ENCODE peak calls at places on chromosomes 3 and 15, in four cellular contexts. H is HepG2, R is K562, O is GM12878. Y is an unnamed sample.

GRCh38 chr15:44158111-44158510 is 37.0 kb downstream of the FRMD5 start:
- DNase-seq in H (no peak), R (no peak), O (no peak), Y (no peak)

GRCh38 chr15:55003900-55004879 is 192.6 kb downstream of the RSL24D1 start:
- DNase-seq in H (no peak), R (no peak), O (no peak), Y (no peak)

GRCh38 chr3:62665627-62666433 is 209.4 kb downstream of the CADPS start:
- DNase-seq in H (peak; percentile 63), R (peak; percentile 32), O (peak; percentile 2), Y (peak; percentile 50)

GRCh38 chr15:52010633-52011595 is 8.1 kb upstream of the MAPK6 start:
- DNase-seq in H (peak; percentile 39), R (peak; percentile 20), O (peak; percentile 68), Y (no peak)

GRCh38 chr3:155805204-155805801 is 775 bp downstream of the C3orf33 start:
- DNase-seq in H (peak; percentile 75), R (peak; percentile 19), O (no peak), Y (no peak)

GRCh38 chr3:140906785-140907184 is 34.9 kb upstream of the SLC25A36 start:
- DNase-seq in H (no peak), R (no peak), O (no peak), Y (no peak)

GRCh38 chr15:34896183-34896582 is 73.4 kb downstream of the AQR start:
- DNase-seq in H (no peak), R (no peak), O (no peak), Y (no peak)

GRCh38 chr3:63034106-63034505 is 158.9 kb upstream of the CADPS start:
- DNase-seq in H (no peak), R (no peak), O (no peak), Y (no peak)

GRCh38 chr3:128933922-128934253 is 54.5 kb downstream of the ACAD9 start:
- DNase-seq in H (no peak), R (no peak), O (no peak), Y (no peak)

GRCh38 chr3:187183210-187183862 is 13.9 kb upstream of the RTP1 start:
- DNase-seq in H (no peak), R (no peak), O (no peak), Y (no peak)

GRCh38 chr3:190281308-190282051 is 40.8 kb downstream of the CLDN1 start:
- DNase-seq in H (peak; percentile 76), R (no peak), O (no peak), Y (no peak)

GRCh38 chr3:153445817-153446216 is 283.8 kb downstream of the RAP2B start:
- DNase-seq in H (no peak), R (no peak), O (no peak), Y (no peak)

GRCh38 chr3:14124223-14124614 is 451 bp downstream of the CHCHD4 start:
- DNase-seq in H (peak; percentile 60), R (no peak), O (peak; percentile 48), Y (peak; percentile 77)

GRCh38 chr15:41870689-41871081 is 23.2 kb downstream of the SPTBN5 start:
- DNase-seq in H (no peak), R (no peak), O (no peak), Y (no peak)

GRCh38 chr3:139948898-139949297 is 13.9 kb downstream of the CLSTN2 start:
- DNase-seq in H (no peak), R (no peak), O (no peak), Y (no peak)

GRCh38 chr3:154040283-154040682 is 80.9 kb upstream of the ARHGEF26 start:
- DNase-seq in H (peak; percentile 23), R (no peak), O (no peak), Y (no peak)

GRCh38 chr3:49625971-49626640 is 48.0 kb upstream of the APEH start:
- DNase-seq in H (no peak), R (no peak), O (no peak), Y (no peak)

GRCh38 chr3:183745300-183746098 is 47.9 kb downstream of the YEATS2 start:
- DNase-seq in H (peak; percentile 55), R (no peak), O (no peak), Y (no peak)
- TF ChIP-seq FOXM1 in H (no peak), R (no peak), O (no peak), Y (no peak)

GRCh38 chr15:31309893-31310606 is 16.6 kb upstream of the KLF13 start:
- DNase-seq in H (no peak), R (no peak), O (no peak), Y (no peak)
- TF ChIP-seq NFIC in H (no peak), R (no peak), O (no peak), Y (no peak)

GRCh38 chr3:177362646-177363045 is 165.4 kb upstream of the TBL1XR1 start:
- DNase-seq in H (no peak), R (no peak), O (no peak), Y (no peak)

GRCh38 chr3:177358968-177359600 is 161.8 kb upstream of the TBL1XR1 start:
- DNase-seq in H (no peak), R (peak; percentile 54), O (no peak), Y (peak; percentile 47)

GRCh38 chr3:177359601-177360357 is 162.5 kb upstream of the TBL1XR1 start:
- DNase-seq in H (peak; percentile 98), R (peak; percentile 89), O (peak; percentile 87), Y (peak; percentile 92)

GRCh38 chr3:177364236-177364635 is 167.0 kb upstream of the TBL1XR1 start:
- DNase-seq in H (no peak), R (no peak), O (no peak), Y (no peak)

GRCh38 chr3:177361042-177361938 is 164.0 kb upstream of the TBL1XR1 start:
- DNase-seq in H (no peak), R (no peak), O (no peak), Y (no peak)
- TF ChIP-seq FOXM1 in H (no peak), R (no peak), O (no peak), Y (no peak)

GRCh38 chr3:135991621-135992020 is 26.1 kb downstream of the PPP2R3A start:
- DNase-seq in H (no peak), R (no peak), O (no peak), Y (no peak)
- TF ChIP-seq NFIC in H (no peak), R (no peak), O (no peak), Y (no peak)

GRCh38 chr3:107857854-107858253 is 233.0 kb downstream of the CD47 start:
- DNase-seq in H (no peak), R (no peak), O (no peak), Y (no peak)

GRCh38 chr3:107861422-107861821 is 229.4 kb downstream of the CD47 start:
- DNase-seq in H (no peak), R (no peak), O (no peak), Y (no peak)

GRCh38 chr3:107850681-107851080 is 240.2 kb downstream of the CD47 start:
- DNase-seq in H (peak; percentile 57), R (no peak), O (no peak), Y (no peak)

GRCh38 chr3:107855710-107856109 is 235.1 kb downstream of the CD47 start:
- DNase-seq in H (peak; percentile 60), R (no peak), O (no peak), Y (no peak)
- TF ChIP-seq FOXM1 in H (no peak), R (no peak), O (no peak), Y (no peak)

DNA sequence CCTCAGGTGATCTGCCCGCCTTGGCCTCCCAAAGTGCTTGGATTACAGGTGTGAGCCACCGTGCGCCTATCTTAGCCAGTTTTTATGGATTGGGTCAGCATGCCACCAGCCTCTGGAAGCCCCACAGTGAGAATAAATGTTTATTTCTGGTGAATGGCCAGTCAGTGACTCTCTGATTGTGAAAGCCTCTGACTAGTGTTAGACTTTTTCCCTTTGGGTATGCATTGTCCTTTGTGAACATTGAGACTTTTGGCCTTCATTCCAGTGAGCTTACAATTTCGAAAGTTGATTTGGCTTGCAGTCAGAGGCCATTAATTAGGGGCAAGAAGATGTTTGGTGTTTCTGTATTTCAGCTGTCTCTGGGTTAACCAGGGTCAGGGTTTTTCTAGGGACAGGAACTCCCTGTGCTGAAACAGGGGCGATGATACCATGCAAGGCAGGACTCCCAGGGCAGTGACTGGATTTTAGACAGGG is 274.5 kb upstream of the C2CD4B start:
- DNase-seq in H (peak; percentile 85), R (no peak), O (no peak), Y (no peak)
- TF ChIP-seq NFIC in H (no peak), R (no peak), O (no peak), Y (no peak)

GRCh38 chr15:84681822-84682221 is 23.8 kb upstream of the NMB start:
- DNase-seq in H (no peak), R (no peak), O (no peak), Y (no peak)
- TF ChIP-seq FOXM1 in H (no peak), R (no peak), O (no peak), Y (no peak)

DNA sequence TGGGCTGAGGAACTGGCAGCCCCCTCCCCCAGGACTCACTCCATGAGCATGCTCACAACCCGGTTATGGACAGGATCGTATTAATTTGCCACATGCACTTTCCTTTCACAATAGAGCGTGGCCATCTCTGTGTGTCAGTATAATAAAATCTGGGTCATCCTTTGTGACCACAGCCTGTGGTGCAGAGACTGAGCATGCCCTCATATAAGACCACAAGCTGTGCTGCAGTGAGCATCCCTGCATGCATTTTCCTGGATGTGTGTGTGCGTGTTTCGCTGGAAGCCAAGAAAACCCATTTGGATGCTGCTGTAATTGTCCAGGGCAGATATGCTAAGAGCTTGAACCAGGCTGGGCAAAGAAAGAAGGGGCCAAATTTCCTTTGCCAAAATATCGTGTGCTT is 39.7 kb downstream of the CYP11A1 start:
- DNase-seq in H (no peak), R (no peak), O (no peak), Y (no peak)
- TF ChIP-seq NFIC in H (no peak), R (no peak), O (no peak), Y (no peak)